ENCODE peak calls at places on chromosomes 3 and 15, in six cellular contexts. One of them, this sample, is unnamed.

GRCh38 chr3:99366663-99367429 is 271.5 kb upstream of the COL8A1 start:
- DNase-seq in A549: no peak
- DNase-seq in K562: no peak
- DNase-seq in neuronal stem cell: no peak
- DNase-seq in suprapubic skin: no peak
- DNase-seq in aorta: no peak
- DNase-seq in this sample: no peak

GRCh38 chr3:2765002-2765579 is 345.1 kb downstream of the IL5RA start:
- DNase-seq in A549: no peak
- DNase-seq in K562: no peak
- DNase-seq in neuronal stem cell: no peak
- DNase-seq in suprapubic skin: no peak
- DNase-seq in aorta: no peak
- DNase-seq in this sample: peak; percentile 65

GRCh38 chr15:66019826-66020398 is 150.6 kb downstream of the RAB11A start:
- DNase-seq in A549: no peak
- DNase-seq in K562: peak; percentile 65
- DNase-seq in neuronal stem cell: no peak
- DNase-seq in suprapubic skin: no peak
- DNase-seq in aorta: no peak
- DNase-seq in this sample: no peak

GRCh38 chr15:32844118-32844711 is 126.4 kb downstream of the GREM1 start:
- DNase-seq in A549: peak; percentile 40
- DNase-seq in K562: peak; percentile 26
- DNase-seq in neuronal stem cell: no peak
- DNase-seq in suprapubic skin: no peak
- DNase-seq in aorta: no peak
- DNase-seq in this sample: peak; percentile 28

GRCh38 chr3:136543385-136543784 is 208.8 kb downstream of the STAG1 start:
- DNase-seq in A549: no peak
- DNase-seq in K562: no peak
- DNase-seq in neuronal stem cell: no peak
- DNase-seq in suprapubic skin: no peak
- DNase-seq in aorta: no peak
- DNase-seq in this sample: no peak

GRCh38 chr15:92947071-92947730 is 47.1 kb downstream of the CHD2 start:
- DNase-seq in A549: no peak
- DNase-seq in K562: no peak
- DNase-seq in neuronal stem cell: no peak
- DNase-seq in suprapubic skin: no peak
- DNase-seq in aorta: no peak
- DNase-seq in this sample: no peak

GRCh38 chr3:188915137-188915536 is 256.6 kb upstream of the TPRG1 start:
- DNase-seq in A549: no peak
- DNase-seq in K562: no peak
- DNase-seq in neuronal stem cell: no peak
- DNase-seq in suprapubic skin: no peak
- DNase-seq in aorta: no peak
- DNase-seq in this sample: peak; percentile 52

GRCh38 chr15:40106203-40107161 is 2.2 kb downstream of the BMF start:
- DNase-seq in A549: peak; percentile 54
- DNase-seq in K562: peak; percentile 87
- DNase-seq in neuronal stem cell: no peak
- DNase-seq in suprapubic skin: peak; percentile 85
- DNase-seq in aorta: no peak
- DNase-seq in this sample: peak; percentile 90

GRCh38 chr15:68335655-68336054 is 58.1 kb downstream of the FEM1B start:
- DNase-seq in A549: no peak
- DNase-seq in K562: no peak
- DNase-seq in neuronal stem cell: no peak
- DNase-seq in suprapubic skin: no peak
- DNase-seq in aorta: peak; percentile 76
- DNase-seq in this sample: no peak

GRCh38 chr3:109224333-109224732 is 87.8 kb downstream of the C3orf85 start:
- DNase-seq in A549: no peak
- DNase-seq in K562: peak; percentile 3
- DNase-seq in neuronal stem cell: no peak
- DNase-seq in suprapubic skin: no peak
- DNase-seq in aorta: no peak
- DNase-seq in this sample: no peak

GRCh38 chr3:12495749-12496452 is 11.6 kb downstream of the TSEN2 start:
- DNase-seq in A549: no peak
- DNase-seq in K562: no peak
- DNase-seq in neuronal stem cell: no peak
- DNase-seq in suprapubic skin: no peak
- DNase-seq in aorta: no peak
- DNase-seq in this sample: no peak

GRCh38 chr15:67033521-67033920 is 31.9 kb upstream of the SMAD3 start:
- DNase-seq in A549: no peak
- DNase-seq in K562: no peak
- DNase-seq in neuronal stem cell: no peak
- DNase-seq in suprapubic skin: no peak
- DNase-seq in aorta: peak; percentile 80
- DNase-seq in this sample: no peak

GRCh38 chr15:56552668-56553067 is 87.7 kb upstream of the MNS1 start:
- DNase-seq in A549: no peak
- DNase-seq in K562: no peak
- DNase-seq in neuronal stem cell: no peak
- DNase-seq in suprapubic skin: no peak
- DNase-seq in aorta: no peak
- DNase-seq in this sample: no peak

GRCh38 chr3:138694287-138695007 is 85.9 kb downstream of the FAIM start:
- DNase-seq in A549: peak; percentile 5
- DNase-seq in K562: peak; percentile 53
- DNase-seq in neuronal stem cell: no peak
- DNase-seq in suprapubic skin: no peak
- DNase-seq in aorta: no peak
- DNase-seq in this sample: peak; percentile 65

GRCh38 chr3:57877116-57877515 is 121.0 kb downstream of the SLMAP start:
- DNase-seq in A549: no peak
- DNase-seq in K562: no peak
- DNase-seq in neuronal stem cell: no peak
- DNase-seq in suprapubic skin: no peak
- DNase-seq in aorta: no peak
- DNase-seq in this sample: no peak

GRCh38 chr3:112121577-112122547 is 11.2 kb downstream of the GCSAM start:
- DNase-seq in A549: no peak
- DNase-seq in K562: no peak
- DNase-seq in neuronal stem cell: no peak
- DNase-seq in suprapubic skin: no peak
- DNase-seq in aorta: no peak
- DNase-seq in this sample: no peak

GRCh38 chr15:49094923-49095322 is 48.7 kb upstream of the SECISBP2L start:
- DNase-seq in A549: no peak
- DNase-seq in K562: no peak
- DNase-seq in neuronal stem cell: no peak
- DNase-seq in suprapubic skin: no peak
- DNase-seq in aorta: no peak
- DNase-seq in this sample: no peak

GRCh38 chr3:175940881-175941280 is 1081.7 kb downstream of the NAALADL2 start:
- DNase-seq in A549: no peak
- DNase-seq in K562: no peak
- DNase-seq in neuronal stem cell: no peak
- DNase-seq in suprapubic skin: no peak
- DNase-seq in aorta: no peak
- DNase-seq in this sample: no peak

GRCh38 chr3:186432189-186432588 is 70.2 kb upstream of the DGKG start:
- DNase-seq in A549: no peak
- DNase-seq in K562: no peak
- DNase-seq in neuronal stem cell: no peak
- DNase-seq in suprapubic skin: no peak
- DNase-seq in aorta: no peak
- DNase-seq in this sample: no peak

GRCh38 chr3:145869958-145870357 is 291.0 kb downstream of the PLOD2 start:
- DNase-seq in A549: no peak
- DNase-seq in K562: no peak
- DNase-seq in neuronal stem cell: no peak
- DNase-seq in suprapubic skin: no peak
- DNase-seq in aorta: no peak
- DNase-seq in this sample: peak; percentile 12

GRCh38 chr3:25448750-25449684 is 21.0 kb downstream of the RARB start:
- DNase-seq in A549: no peak
- DNase-seq in K562: no peak
- DNase-seq in neuronal stem cell: no peak
- DNase-seq in suprapubic skin: peak; percentile 89
- DNase-seq in aorta: peak; percentile 95
- DNase-seq in this sample: peak; percentile 92

GRCh38 chr3:160986060-160986459 is 119.1 kb downstream of the B3GALNT1 start:
- DNase-seq in A549: no peak
- DNase-seq in K562: no peak
- DNase-seq in neuronal stem cell: no peak
- DNase-seq in suprapubic skin: no peak
- DNase-seq in aorta: no peak
- DNase-seq in this sample: no peak

GRCh38 chr3:13507791-13508339 is 27.8 kb downstream of the HDAC11 start:
- DNase-seq in A549: no peak
- DNase-seq in K562: no peak
- DNase-seq in neuronal stem cell: no peak
- DNase-seq in suprapubic skin: no peak
- DNase-seq in aorta: peak; percentile 74
- DNase-seq in this sample: no peak

GRCh38 chr15:52221730-52222129 is 30.5 kb upstream of the GNB5 start:
- DNase-seq in A549: no peak
- DNase-seq in K562: no peak
- DNase-seq in neuronal stem cell: no peak
- DNase-seq in suprapubic skin: no peak
- DNase-seq in aorta: no peak
- DNase-seq in this sample: no peak

GRCh38 chr15:52217186-52217585 is 26.0 kb upstream of the GNB5 start:
- DNase-seq in A549: peak; percentile 21
- DNase-seq in K562: peak; percentile 47
- DNase-seq in neuronal stem cell: no peak
- DNase-seq in suprapubic skin: no peak
- DNase-seq in aorta: no peak
- DNase-seq in this sample: peak; percentile 11

GRCh38 chr15:52220896-52221660 is 29.9 kb upstream of the GNB5 start:
- DNase-seq in A549: no peak
- DNase-seq in K562: no peak
- DNase-seq in neuronal stem cell: no peak
- DNase-seq in suprapubic skin: no peak
- DNase-seq in aorta: no peak
- DNase-seq in this sample: no peak

GRCh38 chr15:52218816-52219215 is 27.6 kb upstream of the GNB5 start:
- DNase-seq in A549: no peak
- DNase-seq in K562: no peak
- DNase-seq in neuronal stem cell: no peak
- DNase-seq in suprapubic skin: no peak
- DNase-seq in aorta: no peak
- DNase-seq in this sample: no peak

DNA sequence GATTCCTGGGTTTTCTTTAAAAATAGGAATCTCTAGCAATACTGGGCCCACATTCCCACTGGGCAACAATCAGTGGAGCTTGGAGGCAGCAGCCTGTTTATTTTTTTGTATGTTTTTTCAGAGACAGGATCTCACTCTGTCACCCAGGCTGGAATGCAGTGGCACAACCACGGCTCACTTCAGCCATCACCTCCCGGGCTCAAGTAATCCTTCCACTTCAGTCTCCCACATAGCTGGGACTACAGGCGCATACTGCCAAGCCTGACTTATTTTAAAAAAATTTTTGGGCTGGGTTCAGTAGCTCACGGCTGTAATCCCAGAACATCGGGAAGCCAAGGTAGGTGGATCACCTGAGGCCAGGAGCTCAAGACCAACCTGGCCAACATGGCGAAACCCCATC is 29.1 kb upstream of the GNB5 start:
- DNase-seq in A549: no peak
- DNase-seq in K562: no peak
- DNase-seq in neuronal stem cell: no peak
- DNase-seq in suprapubic skin: no peak
- DNase-seq in aorta: no peak
- DNase-seq in this sample: no peak
- H3K4me3 ChIP-seq in A549: no peak overlapping the region
- H3K4me3 ChIP-seq in K562: no peak overlapping the region
- H3K4me3 ChIP-seq in neuronal stem cell: no peak overlapping the region
- H3K4me3 ChIP-seq in suprapubic skin: no peak overlapping the region
- H3K4me3 ChIP-seq in aorta: no peak overlapping the region
- H3K4me3 ChIP-seq in this sample: no peak overlapping the region

GRCh38 chr3:195012100-195012499 is 258.9 kb downstream of the XXYLT1 start:
- DNase-seq in A549: no peak
- DNase-seq in K562: no peak
- DNase-seq in neuronal stem cell: no peak
- DNase-seq in suprapubic skin: peak; percentile 64
- DNase-seq in aorta: no peak
- DNase-seq in this sample: no peak

GRCh38 chr3:195013962-195014361 is 257.0 kb downstream of the XXYLT1 start:
- DNase-seq in A549: no peak
- DNase-seq in K562: no peak
- DNase-seq in neuronal stem cell: no peak
- DNase-seq in suprapubic skin: peak; percentile 21
- DNase-seq in aorta: no peak
- DNase-seq in this sample: no peak

GRCh38 chr3:195013411-195013810 is 257.5 kb downstream of the XXYLT1 start:
- DNase-seq in A549: no peak
- DNase-seq in K562: no peak
- DNase-seq in neuronal stem cell: no peak
- DNase-seq in suprapubic skin: peak; percentile 40
- DNase-seq in aorta: no peak
- DNase-seq in this sample: no peak

GRCh38 chr3:195011231-195011834 is 259.6 kb downstream of the XXYLT1 start:
- DNase-seq in A549: no peak
- DNase-seq in K562: no peak
- DNase-seq in neuronal stem cell: no peak
- DNase-seq in suprapubic skin: peak; percentile 37
- DNase-seq in aorta: no peak
- DNase-seq in this sample: no peak

GRCh38 chr3:195012571-195012970 is 258.4 kb downstream of the XXYLT1 start:
- DNase-seq in A549: no peak
- DNase-seq in K562: no peak
- DNase-seq in neuronal stem cell: no peak
- DNase-seq in suprapubic skin: peak; percentile 61
- DNase-seq in aorta: no peak
- DNase-seq in this sample: no peak
- H3K4me3 ChIP-seq in A549: no peak overlapping the region
- H3K4me3 ChIP-seq in K562: no peak overlapping the region
- H3K4me3 ChIP-seq in neuronal stem cell: no peak overlapping the region
- H3K4me3 ChIP-seq in suprapubic skin: no peak overlapping the region
- H3K4me3 ChIP-seq in aorta: no peak overlapping the region
- H3K4me3 ChIP-seq in this sample: no peak overlapping the region

DNA sequence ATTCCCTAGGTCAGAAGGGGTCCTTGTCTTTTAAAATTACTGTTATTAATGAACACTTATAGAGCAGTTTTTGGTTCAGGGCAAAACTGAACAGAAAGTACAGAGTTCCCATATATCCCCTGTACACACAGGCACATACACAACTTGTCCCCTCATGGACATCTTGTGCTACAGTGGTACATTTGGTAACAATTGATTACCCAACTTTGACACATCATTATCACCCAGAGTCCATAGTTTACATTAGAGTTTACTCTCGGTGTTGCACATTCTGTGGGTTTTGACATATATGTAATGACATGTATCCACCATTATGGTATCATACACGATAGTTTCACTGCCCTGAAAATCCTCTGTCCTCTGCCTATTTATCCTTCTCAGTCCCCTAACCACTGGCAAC is 984 bp upstream of the EDC3 start:
- DNase-seq in A549: no peak
- DNase-seq in K562: no peak
- DNase-seq in neuronal stem cell: no peak
- DNase-seq in suprapubic skin: no peak
- DNase-seq in aorta: no peak
- DNase-seq in this sample: no peak
- H3K4me3 ChIP-seq in A549: peak overlapping the region; percentile 71
- H3K4me3 ChIP-seq in K562: peak overlapping the region; percentile 95
- H3K4me3 ChIP-seq in neuronal stem cell: no peak overlapping the region
- H3K4me3 ChIP-seq in suprapubic skin: peak overlapping the region; percentile 89
- H3K4me3 ChIP-seq in aorta: no peak overlapping the region
- H3K4me3 ChIP-seq in this sample: no peak overlapping the region

GRCh38 chr15:63048115-63048985 is 5.8 kb downstream of the TPM1 start:
- DNase-seq in A549: peak; percentile 96
- DNase-seq in K562: peak; percentile 95
- DNase-seq in neuronal stem cell: peak; percentile 92
- DNase-seq in suprapubic skin: peak; percentile 93
- DNase-seq in aorta: peak; percentile 96
- DNase-seq in this sample: peak; percentile 95
- H3K4me3 ChIP-seq in A549: peak overlapping the region; percentile 87
- H3K4me3 ChIP-seq in K562: peak overlapping the region; percentile 82
- H3K4me3 ChIP-seq in neuronal stem cell: peak overlapping the region; percentile 77
- H3K4me3 ChIP-seq in suprapubic skin: peak overlapping the region; percentile 97
- H3K4me3 ChIP-seq in aorta: peak overlapping the region; percentile 95
- H3K4me3 ChIP-seq in this sample: peak overlapping the region; percentile 96